ENCODE peak calls at places on chromosomes 3 and 15, in six cellular contexts. X, P, Z, T, F and R are unnamed samples.

GRCh38 chr3:50559702-50560101 is 7.8 kb downstream of the C3orf18 start:
- DNase-seq in X (no peak), P (no peak), Z (no peak), T (no peak), F (no peak), R (no peak)

GRCh38 chr15:87680200-87680599 is 576.3 kb downstream of the NTRK3 start:
- DNase-seq in X (no peak), P (no peak), Z (peak; percentile 38), T (no peak), F (no peak), R (no peak)

GRCh38 chr3:14834807-14835466 is 16.2 kb downstream of the FGD5 start:
- DNase-seq in X (no peak), P (no peak), Z (no peak), T (no peak), F (no peak), R (no peak)

GRCh38 chr15:35533130-35534110 is 12.5 kb downstream of the DPH6 start:
- DNase-seq in X (no peak), P (no peak), Z (peak; percentile 80), T (no peak), F (no peak), R (no peak)

GRCh38 chr15:74200394-74200793 is 2.2 kb downstream of the STRA6 start:
- DNase-seq in X (no peak), P (peak; percentile 84), Z (peak; percentile 79), T (no peak), F (no peak), R (peak; percentile 38)

GRCh38 chr15:60326824-60327654 is 70.7 kb downstream of the ANXA2 start:
- DNase-seq in X (no peak), P (peak; percentile 60), Z (no peak), T (peak; percentile 59), F (peak; percentile 65), R (peak; percentile 33)

GRCh38 chr3:77081240-77081661 is 41.4 kb downstream of the ROBO2 start:
- DNase-seq in X (no peak), P (no peak), Z (peak; percentile 65), T (peak; percentile 37), F (no peak), R (no peak)

GRCh38 chr3:124878561-124879394 is 8.4 kb downstream of the ITGB5 start:
- DNase-seq in X (peak; percentile 11), P (no peak), Z (peak; percentile 99), T (no peak), F (peak; percentile 15), R (peak; percentile 98)

GRCh38 chr3:49387721-49388120 is 24.1 kb downstream of the RHOA start:
- DNase-seq in X (no peak), P (no peak), Z (no peak), T (no peak), F (no peak), R (no peak)

GRCh38 chr3:30440147-30440604 is 166.2 kb upstream of the TGFBR2 start:
- DNase-seq in X (no peak), P (no peak), Z (peak; percentile 80), T (no peak), F (no peak), R (no peak)

GRCh38 chr3:90145094-90145810 is 1037.8 kb downstream of the EPHA3 start:
- DNase-seq in X (no peak), P (no peak), Z (no peak), T (no peak), F (peak; percentile 8), R (no peak)

GRCh38 chr15:80841537-80841936 is 62.4 kb downstream of the CEMIP start:
- DNase-seq in X (no peak), P (no peak), Z (no peak), T (no peak), F (no peak), R (no peak)

GRCh38 chr15:42118650-42119531 is 24.5 kb upstream of the PLA2G4D start:
- DNase-seq in X (no peak), P (peak; percentile 42), Z (no peak), T (peak; percentile 53), F (peak; percentile 48), R (no peak)

GRCh38 chr3:142853270-142854163 is 35.4 kb downstream of the PCOLCE2 start:
- DNase-seq in X (no peak), P (no peak), Z (peak; percentile 81), T (no peak), F (peak; percentile 71), R (no peak)

GRCh38 chr3:81352867-81353266 is 408.6 kb downstream of the GBE1 start:
- DNase-seq in X (no peak), P (peak; percentile 26), Z (peak; percentile 25), T (peak; percentile 36), F (peak; percentile 8), R (no peak)

GRCh38 chr3:194691481-194692281 is 6.0 kb downstream of the FAM43A start:
- DNase-seq in X (no peak), P (no peak), Z (no peak), T (no peak), F (no peak), R (no peak)

GRCh38 chr3:123534264-123534663 is 50.6 kb downstream of the HACD2 start:
- DNase-seq in X (no peak), P (no peak), Z (no peak), T (no peak), F (no peak), R (no peak)

GRCh38 chr15:50712018-50712417 is 25.4 kb upstream of the TRPM7 start:
- DNase-seq in X (no peak), P (no peak), Z (no peak), T (no peak), F (no peak), R (no peak)

GRCh38 chr3:50655009-50655830 is 19.5 kb upstream of the DOCK3 start:
- DNase-seq in X (no peak), P (peak; percentile 48), Z (no peak), T (no peak), F (no peak), R (peak; percentile 47)

GRCh38 chr3:104102386-104102785 is 1264.3 kb upstream of the ALCAM start:
- DNase-seq in X (no peak), P (peak; percentile 58), Z (peak; percentile 45), T (peak; percentile 68), F (peak; percentile 52), R (peak; percentile 64)

GRCh38 chr15:79863886-79864285 is 32.9 kb downstream of the MTHFS start:
- DNase-seq in X (no peak), P (no peak), Z (peak; percentile 78), T (no peak), F (no peak), R (no peak)

GRCh38 chr3:44988073-44988472 is 12.0 kb downstream of the EXOSC7 start:
- DNase-seq in X (no peak), P (peak; percentile 48), Z (no peak), T (no peak), F (peak; percentile 27), R (peak; percentile 14)

GRCh38 chr15:98873441-98874218 is 134.0 kb downstream of the PGPEP1L start:
- DNase-seq in X (no peak), P (peak; percentile 95), Z (peak; percentile 95), T (no peak), F (peak; percentile 46), R (peak; percentile 23)

GRCh38 chr15:68666120-68666811 is 87.5 kb downstream of the CORO2B start:
- DNase-seq in X (no peak), P (no peak), Z (no peak), T (peak; percentile 14), F (peak; percentile 53), R (no peak)

GRCh38 chr3:47197287-47197686 is 33.4 kb upstream of the SETD2 start:
- DNase-seq in X (no peak), P (no peak), Z (no peak), T (no peak), F (no peak), R (no peak)

GRCh38 chr15:90531147-90531546 is 1.4 kb downstream of the CRTC3 start:
- DNase-seq in X (no peak), P (no peak), Z (no peak), T (no peak), F (no peak), R (no peak)

GRCh38 chr3:159928071-159928491 is 60.6 kb upstream of the IL12A start:
- DNase-seq in X (no peak), P (no peak), Z (peak; percentile 40), T (peak; percentile 14), F (no peak), R (no peak)

GRCh38 chr3:55782806-55783205 is 295.7 kb upstream of the WNT5A start:
- DNase-seq in X (no peak), P (no peak), Z (no peak), T (no peak), F (no peak), R (no peak)

GRCh38 chr3:33773627-33774026 is 24.8 kb upstream of the PDCD6IP start:
- DNase-seq in X (no peak), P (no peak), Z (no peak), T (no peak), F (no peak), R (no peak)

GRCh38 chr3:25536668-25537331 is 108.7 kb downstream of the RARB start:
- DNase-seq in X (no peak), P (no peak), Z (no peak), T (no peak), F (no peak), R (peak; percentile 23)

GRCh38 chr3:134423153-134423552 is 48.9 kb upstream of the AMOTL2 start:
- DNase-seq in X (no peak), P (no peak), Z (peak; percentile 55), T (peak; percentile 50), F (no peak), R (no peak)

GRCh38 chr3:185508330-185508729 is 9.5 kb upstream of the TMEM41A start:
- DNase-seq in X (no peak), P (no peak), Z (no peak), T (no peak), F (no peak), R (no peak)

GRCh38 chr3:190345027-190345821 is 23.0 kb upstream of the CLDN1 start:
- DNase-seq in X (no peak), P (no peak), Z (peak; percentile 97), T (peak; percentile 7), F (no peak), R (no peak)

GRCh38 chr15:90097475-90097874 is 4.8 kb downstream of the IDH2 start:
- DNase-seq in X (peak; percentile 66), P (peak; percentile 6), Z (no peak), T (no peak), F (peak; percentile 91), R (peak; percentile 82)

GRCh38 chr3:121545564-121546455 is at the start of gene POLQ:
- DNase-seq in X (peak; percentile 89), P (peak; percentile 97), Z (peak; percentile 96), T (peak; percentile 93), F (peak; percentile 96), R (peak; percentile 97)

GRCh38 chr3:115113367-115113766 is 33.7 kb downstream of the ZBTB20 start:
- DNase-seq in X (no peak), P (peak; percentile 29), Z (peak; percentile 54), T (no peak), F (no peak), R (no peak)

GRCh38 chr15:70244978-70245542 is 147.3 kb upstream of the TLE3 start:
- DNase-seq in X (no peak), P (no peak), Z (no peak), T (no peak), F (no peak), R (no peak)

GRCh38 chr3:190739726-190740230 is 122.7 kb downstream of the GMNC start:
- DNase-seq in X (no peak), P (no peak), Z (no peak), T (no peak), F (no peak), R (no peak)